ENCODE peak calls at places on chromosomes 3 and 15, in five cellular contexts. K is natural killer cell, Q is head of caudate nucleus, S is NCI-H524, G is esophagus squamous epithelium. W is an unnamed sample.

GRCh38 chr3:46566040-46566631 is at the start of gene LRRC2:
- DNase-seq in S (no peak), Q (no peak), K (no peak), G (no peak), W (peak)

GRCh38 chr3:59248976-59249375 is 199.2 kb upstream of the CFAP20DC start:
- DNase-seq in G (no peak), K (no peak), Q (no peak), S (no peak), W (no peak)

GRCh38 chr3:16487506-16488175 is 25.9 kb downstream of the RFTN1 start:
- DNase-seq in S (no peak), Q (no peak), G (no peak), K (no peak), W (no peak)

GRCh38 chr3:156218353-156218744 is 98.0 kb downstream of the KCNAB1 start:
- DNase-seq in G (no peak), K (no peak), Q (no peak), S (no peak), W (peak)

GRCh38 chr15:62360286-62360685 is 195.2 kb upstream of the C2CD4B start:
- DNase-seq in Q (no peak), G (no peak), S (peak), K (no peak), W (no peak)

GRCh38 chr3:156516284-156516683 is 38.6 kb downstream of the SSR3 start:
- DNase-seq in G (no peak), S (peak), Q (peak), K (no peak), W (no peak)

GRCh38 chr3:12775226-12775625 is 16.2 kb upstream of the TMEM40 start:
- DNase-seq in K (no peak), G (no peak), Q (no peak), S (no peak), W (no peak)

GRCh38 chr15:44813231-44813630 is 76.9 kb downstream of the TRIM69 start:
- DNase-seq in K (no peak), S (no peak), Q (no peak), G (no peak), W (no peak)

GRCh38 chr3:52636673-52637072 is 49.0 kb downstream of the PBRM1 start:
- DNase-seq in K (no peak), G (no peak), S (peak), Q (no peak), W (no peak)

GRCh38 chr15:51093865-51094605 is 671 bp downstream of the TNFAIP8L3 start:
- DNase-seq in K (no peak), G (no peak), S (no peak), Q (peak), W (no peak)

GRCh38 chr3:184479426-184480126 is 82.0 kb upstream of the EPHB3 start:
- DNase-seq in Q (no peak), K (no peak), S (no peak), G (no peak), W (no peak)

GRCh38 chr3:147311716-147312115 is 94.6 kb downstream of the ZIC4 start:
- DNase-seq in Q (no peak), G (no peak), S (no peak), K (no peak), W (no peak)

GRCh38 chr3:60574046-60574769 is 677.0 kb downstream of the FHIT start:
- DNase-seq in K (no peak), S (no peak), Q (no peak), G (no peak), W (no peak)

W was measured in SJSA1.